ENCODE peak calls at places on chromosomes 12 and 14, in ten cellular contexts. One of them, this sample, is unnamed. For H3K9me3 and H3K4me1, the result is how much of the 10 kb centered on the place peaks cover.

GRCh38 chr12:92404921-92405320 is 259.3 kb upstream of the BTG1 start:
- DNase-seq in cardiac muscle cell: no peak
- DNase-seq in CD8-positive, alpha-beta T cell: no peak
- DNase-seq in right lobe of liver: no peak
- DNase-seq in sigmoid colon: no peak
- DNase-seq in vagina: no peak
- DNase-seq in heart left ventricle: no peak
- DNase-seq in thoracic aorta: no peak
- DNase-seq in aorta: no peak
- DNase-seq in OCI-LY7: no peak
- DNase-seq in this sample: no peak

GRCh38 chr12:60926256-60926655 is 1330.4 kb downstream of the SLC16A7 start:
- DNase-seq in cardiac muscle cell: no peak
- DNase-seq in CD8-positive, alpha-beta T cell: no peak
- DNase-seq in right lobe of liver: no peak
- DNase-seq in sigmoid colon: no peak
- DNase-seq in vagina: no peak
- DNase-seq in heart left ventricle: no peak
- DNase-seq in thoracic aorta: no peak
- DNase-seq in aorta: no peak
- DNase-seq in OCI-LY7: no peak
- DNase-seq in this sample: no peak

GRCh38 chr14:45290547-45290946 is 37.5 kb upstream of the MIS18BP1 start:
- DNase-seq in cardiac muscle cell: no peak
- DNase-seq in CD8-positive, alpha-beta T cell: no peak
- DNase-seq in right lobe of liver: no peak
- DNase-seq in sigmoid colon: no peak
- DNase-seq in vagina: no peak
- DNase-seq in heart left ventricle: no peak
- DNase-seq in thoracic aorta: no peak
- DNase-seq in aorta: no peak
- DNase-seq in OCI-LY7: no peak
- DNase-seq in this sample: no peak

GRCh38 chr12:119870462-119870861 is 6.7 kb downstream of the CIT start:
- DNase-seq in cardiac muscle cell: peak
- DNase-seq in CD8-positive, alpha-beta T cell: no peak
- DNase-seq in right lobe of liver: no peak
- DNase-seq in sigmoid colon: no peak
- DNase-seq in vagina: no peak
- DNase-seq in heart left ventricle: no peak
- DNase-seq in thoracic aorta: no peak
- DNase-seq in aorta: no peak
- DNase-seq in OCI-LY7: no peak
- DNase-seq in this sample: no peak

GRCh38 chr12:77116277-77116676 is 50.9 kb upstream of the E2F7 start:
- DNase-seq in cardiac muscle cell: peak
- DNase-seq in CD8-positive, alpha-beta T cell: no peak
- DNase-seq in right lobe of liver: no peak
- DNase-seq in sigmoid colon: no peak
- DNase-seq in vagina: no peak
- DNase-seq in heart left ventricle: no peak
- DNase-seq in thoracic aorta: no peak
- DNase-seq in aorta: no peak
- DNase-seq in OCI-LY7: no peak
- DNase-seq in this sample: no peak

GRCh38 chr14:71362920-71363584 is 455.8 kb downstream of the PCNX1 start:
- DNase-seq in cardiac muscle cell: peak
- DNase-seq in CD8-positive, alpha-beta T cell: no peak
- DNase-seq in right lobe of liver: no peak
- DNase-seq in sigmoid colon: no peak
- DNase-seq in vagina: no peak
- DNase-seq in heart left ventricle: no peak
- DNase-seq in thoracic aorta: no peak
- DNase-seq in aorta: no peak
- DNase-seq in OCI-LY7: no peak
- DNase-seq in this sample: no peak

GRCh38 chr12:53659011-53659551 is 16.8 kb downstream of the ATP5MC2 start:
- DNase-seq in cardiac muscle cell: peak
- DNase-seq in CD8-positive, alpha-beta T cell: no peak
- DNase-seq in right lobe of liver: peak
- DNase-seq in sigmoid colon: no peak
- DNase-seq in vagina: no peak
- DNase-seq in heart left ventricle: peak
- DNase-seq in thoracic aorta: no peak
- DNase-seq in aorta: no peak
- DNase-seq in OCI-LY7: no peak
- DNase-seq in this sample: peak

GRCh38 chr12:22543246-22544037 is 900 bp downstream of the C2CD5 start:
- DNase-seq in cardiac muscle cell: peak
- DNase-seq in CD8-positive, alpha-beta T cell: peak
- DNase-seq in right lobe of liver: peak
- DNase-seq in sigmoid colon: peak
- DNase-seq in vagina: no peak
- DNase-seq in heart left ventricle: peak
- DNase-seq in thoracic aorta: peak
- DNase-seq in aorta: no peak
- DNase-seq in OCI-LY7: peak
- DNase-seq in this sample: peak

GRCh38 chr14:89912667-89913211 is 41.8 kb downstream of the EFCAB11 start:
- DNase-seq in cardiac muscle cell: peak
- DNase-seq in CD8-positive, alpha-beta T cell: no peak
- DNase-seq in right lobe of liver: no peak
- DNase-seq in sigmoid colon: no peak
- DNase-seq in vagina: no peak
- DNase-seq in heart left ventricle: no peak
- DNase-seq in thoracic aorta: peak
- DNase-seq in aorta: no peak
- DNase-seq in OCI-LY7: no peak
- DNase-seq in this sample: peak

GRCh38 chr14:89908712-89909450 is 45.6 kb downstream of the EFCAB11 start:
- DNase-seq in cardiac muscle cell: no peak
- DNase-seq in CD8-positive, alpha-beta T cell: no peak
- DNase-seq in right lobe of liver: no peak
- DNase-seq in sigmoid colon: no peak
- DNase-seq in vagina: no peak
- DNase-seq in heart left ventricle: no peak
- DNase-seq in thoracic aorta: no peak
- DNase-seq in aorta: no peak
- DNase-seq in OCI-LY7: no peak
- DNase-seq in this sample: no peak

GRCh38 chr14:89910706-89911017 is 43.9 kb downstream of the EFCAB11 start:
- DNase-seq in cardiac muscle cell: no peak
- DNase-seq in CD8-positive, alpha-beta T cell: no peak
- DNase-seq in right lobe of liver: no peak
- DNase-seq in sigmoid colon: no peak
- DNase-seq in vagina: no peak
- DNase-seq in heart left ventricle: no peak
- DNase-seq in thoracic aorta: no peak
- DNase-seq in aorta: no peak
- DNase-seq in OCI-LY7: no peak
- DNase-seq in this sample: no peak

GRCh38 chr14:89909586-89909985 is 44.9 kb downstream of the EFCAB11 start:
- DNase-seq in cardiac muscle cell: no peak
- DNase-seq in CD8-positive, alpha-beta T cell: no peak
- DNase-seq in right lobe of liver: no peak
- DNase-seq in sigmoid colon: no peak
- DNase-seq in vagina: no peak
- DNase-seq in heart left ventricle: no peak
- DNase-seq in thoracic aorta: no peak
- DNase-seq in aorta: no peak
- DNase-seq in OCI-LY7: no peak
- DNase-seq in this sample: no peak

GRCh38 chr14:89911018-89911919 is 43.3 kb downstream of the EFCAB11 start:
- DNase-seq in cardiac muscle cell: peak
- DNase-seq in CD8-positive, alpha-beta T cell: no peak
- DNase-seq in right lobe of liver: peak
- DNase-seq in sigmoid colon: no peak
- DNase-seq in vagina: no peak
- DNase-seq in heart left ventricle: no peak
- DNase-seq in thoracic aorta: no peak
- DNase-seq in aorta: no peak
- DNase-seq in OCI-LY7: no peak
- DNase-seq in this sample: no peak
- H3K9me3 ChIP-seq in cardiac muscle cell: under half
- H3K9me3 ChIP-seq in CD8-positive, alpha-beta T cell: under half
- H3K9me3 ChIP-seq in right lobe of liver: under half
- H3K9me3 ChIP-seq in sigmoid colon: under half
- H3K9me3 ChIP-seq in vagina: under half
- H3K9me3 ChIP-seq in heart left ventricle: under half
- H3K9me3 ChIP-seq in thoracic aorta: under half
- H3K9me3 ChIP-seq in aorta: under half
- H3K9me3 ChIP-seq in OCI-LY7: under half
- H3K9me3 ChIP-seq in this sample: under half

GRCh38 chr14:68525516-68525915 is 267.4 kb downstream of the ZFP36L1 start:
- DNase-seq in cardiac muscle cell: no peak
- DNase-seq in CD8-positive, alpha-beta T cell: no peak
- DNase-seq in right lobe of liver: no peak
- DNase-seq in sigmoid colon: no peak
- DNase-seq in vagina: peak
- DNase-seq in heart left ventricle: no peak
- DNase-seq in thoracic aorta: no peak
- DNase-seq in aorta: no peak
- DNase-seq in OCI-LY7: no peak
- DNase-seq in this sample: no peak
- H3K4me1 ChIP-seq in cardiac muscle cell: under half
- H3K4me1 ChIP-seq in CD8-positive, alpha-beta T cell: under half
- H3K4me1 ChIP-seq in right lobe of liver: half or more
- H3K4me1 ChIP-seq in sigmoid colon: under half
- H3K4me1 ChIP-seq in vagina: half or more
- H3K4me1 ChIP-seq in heart left ventricle: half or more
- H3K4me1 ChIP-seq in thoracic aorta: under half
- H3K4me1 ChIP-seq in aorta: under half
- H3K4me1 ChIP-seq in OCI-LY7: under half
- H3K4me1 ChIP-seq in this sample: under half

DNA sequence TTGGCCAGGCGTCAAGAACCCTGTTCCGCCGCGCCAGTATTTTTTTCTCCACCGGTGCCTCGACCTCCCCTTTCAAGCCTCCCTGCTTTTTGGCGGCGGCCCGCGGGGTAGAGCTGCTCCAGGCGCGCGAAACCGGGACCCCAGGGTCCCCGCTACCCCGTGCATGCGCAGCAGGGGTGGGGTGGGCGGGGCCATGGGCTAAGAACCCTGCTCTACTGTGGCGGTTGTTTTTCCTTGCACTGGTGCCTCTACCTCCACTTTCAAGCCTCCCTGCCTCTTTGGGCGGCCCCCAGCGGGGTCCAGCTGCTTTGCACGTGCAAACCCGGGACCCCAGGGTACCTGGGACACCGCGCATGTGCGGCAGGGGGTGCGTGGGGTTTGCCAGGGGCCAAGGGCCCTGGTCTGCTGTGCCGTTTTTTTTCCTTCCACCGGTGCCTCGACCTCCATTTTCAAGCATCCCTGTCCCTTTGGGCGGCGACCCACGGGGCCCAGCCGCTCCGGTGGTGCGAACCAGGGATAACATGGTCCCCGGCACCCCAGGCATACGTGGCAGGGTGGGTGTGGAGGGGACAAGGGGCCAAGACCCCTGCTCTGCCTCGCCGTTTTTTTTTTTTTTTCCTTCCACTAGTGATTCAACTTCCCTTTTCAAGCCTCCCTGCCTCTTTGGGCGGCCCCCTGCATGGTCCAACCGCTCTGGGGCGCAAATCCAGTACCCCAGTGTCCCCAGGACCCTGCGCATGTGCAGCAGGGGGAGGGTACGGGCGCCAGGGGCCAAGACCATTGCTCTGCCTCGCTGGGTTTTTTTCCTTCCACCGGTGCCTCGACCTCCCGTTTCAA is 326.8 kb downstream of the ALG10 start:
- DNase-seq in cardiac muscle cell: no peak
- DNase-seq in CD8-positive, alpha-beta T cell: no peak
- DNase-seq in right lobe of liver: no peak
- DNase-seq in sigmoid colon: no peak
- DNase-seq in vagina: no peak
- DNase-seq in heart left ventricle: no peak
- DNase-seq in thoracic aorta: no peak
- DNase-seq in aorta: no peak
- DNase-seq in OCI-LY7: no peak
- DNase-seq in this sample: no peak
- H3K9me3 ChIP-seq in cardiac muscle cell: under half
- H3K9me3 ChIP-seq in CD8-positive, alpha-beta T cell: under half
- H3K9me3 ChIP-seq in right lobe of liver: under half
- H3K9me3 ChIP-seq in sigmoid colon: under half
- H3K9me3 ChIP-seq in vagina: under half
- H3K9me3 ChIP-seq in heart left ventricle: under half
- H3K9me3 ChIP-seq in thoracic aorta: under half
- H3K9me3 ChIP-seq in aorta: under half
- H3K9me3 ChIP-seq in OCI-LY7: under half
- H3K9me3 ChIP-seq in this sample: under half

GRCh38 chr12:79689477-79690155 is 1.1 kb downstream of the PAWR start:
- DNase-seq in cardiac muscle cell: peak
- DNase-seq in CD8-positive, alpha-beta T cell: no peak
- DNase-seq in right lobe of liver: peak
- DNase-seq in sigmoid colon: no peak
- DNase-seq in vagina: no peak
- DNase-seq in heart left ventricle: peak
- DNase-seq in thoracic aorta: peak
- DNase-seq in aorta: peak
- DNase-seq in OCI-LY7: peak
- DNase-seq in this sample: peak

GRCh38 chr12:79690156-79690605 is 583 bp downstream of the PAWR start:
- DNase-seq in cardiac muscle cell: peak
- DNase-seq in CD8-positive, alpha-beta T cell: no peak
- DNase-seq in right lobe of liver: peak
- DNase-seq in sigmoid colon: no peak
- DNase-seq in vagina: no peak
- DNase-seq in heart left ventricle: peak
- DNase-seq in thoracic aorta: no peak
- DNase-seq in aorta: no peak
- DNase-seq in OCI-LY7: no peak
- DNase-seq in this sample: peak

GRCh38 chr12:79688376-79689040 is 2.3 kb downstream of the PAWR start:
- DNase-seq in cardiac muscle cell: no peak
- DNase-seq in CD8-positive, alpha-beta T cell: no peak
- DNase-seq in right lobe of liver: no peak
- DNase-seq in sigmoid colon: no peak
- DNase-seq in vagina: no peak
- DNase-seq in heart left ventricle: no peak
- DNase-seq in thoracic aorta: no peak
- DNase-seq in aorta: no peak
- DNase-seq in OCI-LY7: no peak
- DNase-seq in this sample: no peak

GRCh38 chr12:79687711-79688270 is 3.0 kb downstream of the PAWR start:
- DNase-seq in cardiac muscle cell: peak
- DNase-seq in CD8-positive, alpha-beta T cell: no peak
- DNase-seq in right lobe of liver: no peak
- DNase-seq in sigmoid colon: no peak
- DNase-seq in vagina: no peak
- DNase-seq in heart left ventricle: no peak
- DNase-seq in thoracic aorta: no peak
- DNase-seq in aorta: no peak
- DNase-seq in OCI-LY7: no peak
- DNase-seq in this sample: no peak

DNA sequence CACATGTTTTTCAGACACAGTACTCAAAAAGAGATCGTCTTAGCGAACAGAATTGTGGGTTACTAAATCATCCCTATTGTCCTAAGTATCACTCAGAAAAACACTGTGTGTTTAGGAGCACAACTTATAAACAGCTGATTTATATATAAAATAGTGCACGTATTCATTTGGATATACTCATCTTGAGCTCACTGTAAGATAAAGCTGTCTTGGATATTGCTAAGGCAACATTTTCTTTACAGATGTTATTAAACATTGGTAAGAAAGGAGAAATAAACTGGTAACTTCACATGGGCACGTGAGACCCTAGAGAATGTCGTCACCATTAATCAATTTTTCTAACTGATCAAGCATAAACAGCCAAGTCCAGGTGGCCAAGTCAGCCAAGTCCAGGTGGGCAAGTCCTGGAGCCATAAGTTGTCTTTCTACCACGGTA is 1.7 kb downstream of the PAWR start:
- DNase-seq in cardiac muscle cell: no peak
- DNase-seq in CD8-positive, alpha-beta T cell: no peak
- DNase-seq in right lobe of liver: no peak
- DNase-seq in sigmoid colon: no peak
- DNase-seq in vagina: no peak
- DNase-seq in heart left ventricle: no peak
- DNase-seq in thoracic aorta: no peak
- DNase-seq in aorta: no peak
- DNase-seq in OCI-LY7: peak
- DNase-seq in this sample: no peak
- H3K4me1 ChIP-seq in cardiac muscle cell: under half
- H3K4me1 ChIP-seq in CD8-positive, alpha-beta T cell: under half
- H3K4me1 ChIP-seq in right lobe of liver: under half
- H3K4me1 ChIP-seq in sigmoid colon: under half
- H3K4me1 ChIP-seq in vagina: under half
- H3K4me1 ChIP-seq in heart left ventricle: under half
- H3K4me1 ChIP-seq in thoracic aorta: under half
- H3K4me1 ChIP-seq in aorta: under half
- H3K4me1 ChIP-seq in OCI-LY7: under half
- H3K4me1 ChIP-seq in this sample: under half